ENCODE peak calls at places on chromosomes 12 and 14, in six cellular contexts. M is fibroblast of lung; E is CD8-positive, alpha-beta T cell; Q is fibroblast of pulmonary artery; Z is cardiac muscle cell; S is CD4-positive, CD25-positive, alpha-beta regulatory T cell. B is an unnamed sample.
A peak's percentile ranks its signal among the peaks of the same experiment; 100 is the strongest.

GRCh38 chr12:122856999-122857671 is 21.9 kb downstream of the HIP1R start:
- DNase-seq in Z (no peak), E (no peak), Q (peak; percentile 22), M (peak; percentile 91), S (no peak), B (no peak)

GRCh38 chr14:95265106-95266094 is 54.3 kb downstream of the CLMN start:
- DNase-seq in S (peak; percentile 59), M (peak; percentile 76), E (no peak), Z (peak; percentile 93), Q (peak; percentile 97), B (peak; percentile 90)

GRCh38 chr12:12088761-12089160 is 18.0 kb downstream of the BCL2L14 start:
- DNase-seq in M (no peak), Z (no peak), Q (no peak), E (no peak), S (no peak), B (no peak)

GRCh38 chr14:95157987-95158712 is 821 bp upstream of the DICER1 start:
- DNase-seq in E (no peak), Z (no peak), Q (no peak), S (peak; percentile 44), M (no peak), B (no peak)

GRCh38 chr12:116535241-116535640 is 23.9 kb upstream of the MAP1LC3B2 start:
- DNase-seq in S (no peak), M (no peak), E (no peak), Q (no peak), Z (no peak), B (no peak)

GRCh38 chr12:57240069-57240921 is 10.7 kb downstream of the STAC3 start:
- DNase-seq in M (peak; percentile 60), Q (peak; percentile 35), S (peak; percentile 82), Z (peak; percentile 50), E (peak; percentile 76), B (peak; percentile 49)

GRCh38 chr12:51320311-51320694 is 3.7 kb downstream of the BIN2 start:
- DNase-seq in Q (no peak), Z (peak; percentile 5), S (no peak), M (no peak), E (no peak), B (peak; percentile 6)

GRCh38 chr14:105268736-105269354 is 20.5 kb downstream of the BTBD6 start:
- DNase-seq in S (no peak), M (no peak), Z (no peak), E (no peak), Q (no peak), B (no peak)

GRCh38 chr12:128387811-128388422 is 120.9 kb downstream of the TMEM132C start:
- DNase-seq in Z (peak; percentile 10), M (no peak), E (no peak), S (peak; percentile 2), Q (no peak), B (peak; percentile 1)

GRCh38 chr12:94962680-94963079 is 40.8 kb downstream of the NDUFA12 start:
- DNase-seq in E (no peak), Z (no peak), S (no peak), M (no peak), Q (no peak), B (no peak)

GRCh38 chr12:122062832-122063690 is 15.5 kb upstream of the MLXIP start:
- DNase-seq in E (no peak), S (no peak), Q (peak; percentile 83), Z (peak; percentile 87), M (peak; percentile 92), B (peak; percentile 85)

GRCh38 chr14:29757711-29758233 is 169.9 kb downstream of the PRKD1 start:
- DNase-seq in E (no peak), S (no peak), Q (no peak), M (no peak), Z (no peak), B (no peak)

GRCh38 chr14:22556021-22556989 is 32.7 kb downstream of the DAD1 start:
- DNase-seq in Q (peak; percentile 80), S (peak; percentile 100), Z (peak; percentile 82), M (peak; percentile 65), E (peak; percentile 94), B (peak; percentile 50)

GRCh38 chr12:26566670-26567069 is 266.3 kb downstream of the ITPR2 start:
- DNase-seq in E (no peak), Z (no peak), S (no peak), Q (no peak), M (peak; percentile 39), B (no peak)

GRCh38 chr12:111322336-111323250 is 46.3 kb downstream of the PHETA1 start:
- DNase-seq in Q (no peak), S (no peak), M (no peak), E (no peak), Z (no peak), B (no peak)

GRCh38 chr12:105825141-105825540 is 313.6 kb downstream of the NUAK1 start:
- DNase-seq in M (no peak), Q (no peak), Z (no peak), E (no peak), S (no peak), B (peak; percentile 29)

GRCh38 chr12:60162988-60163720 is 567.3 kb downstream of the SLC16A7 start:
- DNase-seq in S (no peak), Q (no peak), M (no peak), Z (no peak), E (no peak), B (no peak)

GRCh38 chr12:89475203-89475990 is 49.2 kb downstream of the GALNT4 start:
- DNase-seq in Z (no peak), E (no peak), S (no peak), Q (no peak), M (no peak), B (no peak)

GRCh38 chr14:90804776-90805391 is 11.3 kb downstream of the TTC7B start:
- DNase-seq in M (no peak), Q (no peak), S (no peak), Z (no peak), E (no peak), B (no peak)

GRCh38 chr14:73211251-73211650 is 26.1 kb upstream of the PAPLN start:
- DNase-seq in E (no peak), S (no peak), M (no peak), Q (no peak), Z (no peak), B (no peak)

GRCh38 chr12:24045816-24046257 is 96.4 kb upstream of the SOX5 start:
- DNase-seq in Z (peak; percentile 90), E (no peak), S (no peak), Q (peak; percentile 86), M (peak; percentile 69), B (peak; percentile 88)

GRCh38 chr12:116736962-116737773 is 701 bp downstream of the SPRING1 start:
- DNase-seq in M (no peak), Z (no peak), Q (no peak), E (no peak), S (no peak), B (no peak)

GRCh38 chr12:28369483-28369882 is 179.2 kb downstream of the CCDC91 start:
- DNase-seq in E (no peak), M (no peak), Q (no peak), S (no peak), Z (no peak), B (no peak)

GRCh38 chr12:31234955-31235867 is 90.7 kb downstream of the SINHCAF start:
- DNase-seq in E (no peak), Z (peak; percentile 62), Q (peak; percentile 51), M (peak; percentile 31), S (no peak), B (peak; percentile 42)

GRCh38 chr14:99819514-99819913 is 26.3 kb downstream of the EML1 start:
- DNase-seq in S (peak; percentile 16), E (no peak), Z (no peak), M (no peak), Q (no peak), B (no peak)

GRCh38 chr14:62303437-62303836 is 541.2 kb downstream of the SNAPC1 start:
- DNase-seq in Z (no peak), E (no peak), M (no peak), S (no peak), Q (no peak), B (no peak)

GRCh38 chr12:15001733-15002471 is 29.1 kb downstream of the PDE6H start:
- DNase-seq in S (no peak), Q (peak; percentile 53), E (no peak), Z (peak; percentile 77), M (peak; percentile 36), B (peak; percentile 73)

GRCh38 chr12:4858385-4858784 is 51.3 kb upstream of the KCNA1 start:
- DNase-seq in E (no peak), S (no peak), M (no peak), Q (no peak), Z (no peak), B (no peak)
- H3K4me3 ChIP-seq in E (no peak overlapping the region), S (no peak overlapping the region), M (no peak overlapping the region), Q (no peak overlapping the region), Z (no peak overlapping the region), B (no peak overlapping the region)

GRCh38 chr14:67411820-67412421 is at the start of gene PLEK2:
- DNase-seq in Z (peak; percentile 41), S (peak; percentile 53), M (peak; percentile 20), Q (peak; percentile 33), E (peak; percentile 37), B (peak; percentile 54)

GRCh38 chr14:67409461-67409860 is 2.5 kb downstream of the PLEK2 start:
- DNase-seq in M (no peak), E (no peak), S (no peak), Q (no peak), Z (no peak), B (no peak)

GRCh38 chr14:67410313-67410712 is 1.7 kb downstream of the PLEK2 start:
- DNase-seq in Z (no peak), Q (no peak), E (no peak), S (no peak), M (no peak), B (no peak)

GRCh38 chr14:67413806-67414769 is 2.1 kb upstream of the PLEK2 start:
- DNase-seq in E (peak; percentile 10), M (peak; percentile 34), Z (peak; percentile 49), S (no peak), Q (peak; percentile 58), B (peak; percentile 30)

DNA sequence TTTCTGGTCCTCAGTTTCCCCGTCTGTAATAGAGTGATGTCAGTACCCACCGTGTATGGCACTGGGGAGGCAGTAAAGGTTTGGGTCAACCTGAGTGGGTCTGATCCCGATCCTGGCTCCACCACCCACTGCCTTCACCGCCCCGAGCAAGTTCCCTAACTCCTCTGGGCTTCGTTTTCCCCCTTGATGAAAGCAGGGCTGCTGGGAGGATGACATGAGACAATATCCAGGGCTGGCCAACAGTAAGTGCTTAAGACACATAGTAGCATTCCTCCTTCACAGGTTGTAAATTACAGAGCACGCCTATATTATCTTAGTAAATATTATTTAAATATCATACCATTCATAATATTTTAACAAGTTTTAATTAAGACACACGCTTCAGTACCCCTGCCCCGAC is 590 bp downstream of the PLEK2 start:
- DNase-seq in Z (no peak), Q (no peak), S (no peak), M (no peak), E (no peak), B (no peak)
- H3K4me3 ChIP-seq in Z (peak overlapping the region; percentile 14), Q (peak overlapping the region; percentile 49), S (no peak overlapping the region), M (peak overlapping the region; percentile 50), E (peak overlapping the region; percentile 53), B (peak overlapping the region; percentile 42)

GRCh38 chr12:77019920-77020319 is 45.4 kb downstream of the E2F7 start:
- DNase-seq in M (no peak), E (no peak), S (no peak), Q (no peak), Z (no peak), B (no peak)
- H3K4me3 ChIP-seq in M (no peak overlapping the region), E (no peak overlapping the region), S (no peak overlapping the region), Q (no peak overlapping the region), Z (no peak overlapping the region), B (no peak overlapping the region)

DNA sequence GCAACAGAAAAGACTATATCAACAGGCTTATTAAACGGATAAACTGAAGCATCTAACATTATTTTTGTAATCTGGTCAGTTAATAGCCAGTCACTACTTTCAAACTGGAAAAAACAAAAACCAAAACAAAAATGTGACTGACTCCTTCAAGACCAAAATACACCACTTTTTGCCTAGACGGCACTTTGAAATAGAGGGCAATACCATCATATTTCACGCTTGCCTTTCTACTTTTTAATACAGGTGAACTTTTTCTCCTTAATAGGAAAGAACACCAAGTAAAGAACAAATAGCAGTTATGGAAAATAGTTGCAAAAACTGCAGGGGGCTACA is 550 bp upstream of the NUP107 start:
- DNase-seq in Q (no peak), S (no peak), Z (no peak), E (no peak), M (no peak), B (peak; percentile 5)
- H3K4me3 ChIP-seq in Q (peak overlapping the region; percentile 65), S (peak overlapping the region; percentile 99), Z (peak overlapping the region; percentile 54), E (peak overlapping the region; percentile 91), M (peak overlapping the region; percentile 92), B (peak overlapping the region; percentile 94)